ENCODE peak calls at places on chromosomes 4 and X, in ten cellular contexts. C is lower lobe of right lung, L is tibial nerve, R is BE2C, M is Caco-2, Y is heart left ventricle, Z is A673, X is endodermal cell, V is colonic mucosa, J is cardiac muscle cell. N is an unnamed sample.

GRCh38 chr4:71785957-71786356 is 2.1 kb upstream of the GC start:
- DNase-seq in X (no peak), R (no peak), L (no peak), J (no peak), Z (no peak), V (no peak), Y (no peak), C (no peak), M (no peak), N (no peak)

GRCh38 chrX:107197306-107197705 is 8.9 kb downstream of the NUP62CL start:
- DNase-seq in L (no peak), Z (no peak), X (no peak), M (no peak), J (no peak), R (no peak), V (no peak), Y (no peak), C (no peak), N (no peak)

GRCh38 chrX:137425273-137425902 is 140.5 kb upstream of the ZIC3 start:
- DNase-seq in R (no peak), L (no peak), Y (no peak), Z (no peak), J (no peak), C (no peak), V (no peak), X (peak), M (no peak), N (no peak)

GRCh38 chrX:74231625-74232024 is 72.4 kb upstream of the ZCCHC13 start:
- DNase-seq in V (no peak), J (no peak), Y (no peak), C (no peak), X (no peak), R (no peak), L (no peak), M (no peak), Z (no peak), N (peak)

GRCh38 chr4:145388043-145388442 is 93.6 kb upstream of the SMAD1 start:
- DNase-seq in Z (no peak), R (no peak), M (no peak), V (no peak), J (no peak), X (no peak), L (no peak), Y (no peak), C (no peak), N (peak)

GRCh38 chr4:82784615-82785247 is 13.9 kb downstream of the SCD5 start:
- DNase-seq in C (no peak), V (no peak), Y (no peak), J (peak), L (no peak), X (peak), M (no peak), R (peak), Z (peak), N (peak)

GRCh38 chr4:4249876-4250275 is 1.9 kb upstream of the TMEM128 start:
- DNase-seq in Y (no peak), M (no peak), Z (no peak), R (no peak), J (no peak), X (no peak), L (no peak), C (no peak), V (no peak), N (no peak)

GRCh38 chr4:53050361-53050774 is 188.3 kb downstream of the RASL11B start:
- DNase-seq in L (no peak), Z (no peak), J (peak), V (no peak), C (no peak), R (peak), Y (no peak), X (no peak), M (no peak), N (no peak)

GRCh38 chrX:3175659-3176438 is 134.6 kb downstream of the ARSF start:
- DNase-seq in M (peak), C (no peak), X (no peak), R (no peak), V (no peak), Z (no peak), J (peak), L (no peak), Y (no peak), N (peak)

GRCh38 chr4:128601992-128602695 is 207.4 kb upstream of the JADE1 start:
- DNase-seq in X (no peak), L (no peak), Z (no peak), M (no peak), Y (no peak), V (no peak), C (no peak), R (no peak), J (peak), N (no peak)

GRCh38 chr4:189773909-189774308 is 166.8 kb upstream of the FRG1 start:
- DNase-seq in J (no peak), Y (no peak), V (no peak), L (no peak), Z (peak), X (peak), M (no peak), C (no peak), R (no peak), N (peak)

GRCh38 chrX:87265518-87265917 is 252.1 kb upstream of the KLHL4 start:
- DNase-seq in C (no peak), Y (no peak), V (no peak), J (no peak), Z (no peak), X (no peak), M (no peak), R (no peak), L (no peak), N (peak)

GRCh38 chr4:94636004-94636403 is 121.8 kb upstream of the BMPR1B start:
- DNase-seq in V (no peak), Z (peak), X (no peak), L (no peak), M (no peak), C (no peak), J (peak), Y (no peak), R (no peak), N (no peak)

GRCh38 chrX:153564047-153564606 is 34.8 kb downstream of the CCNQ start:
- DNase-seq in J (peak), C (no peak), M (no peak), R (peak), Y (no peak), L (no peak), V (no peak), X (no peak), Z (peak), N (no peak)

GRCh38 chrX:34716322-34716721 is 59.2 kb upstream of the TMEM47 start:
- DNase-seq in X (no peak), Z (no peak), C (no peak), R (no peak), V (no peak), Y (no peak), J (no peak), M (no peak), L (no peak), N (no peak)

GRCh38 chr4:112515278-112516075 is 503 bp downstream of the NEUROG2 start:
- DNase-seq in Z (peak), Y (no peak), M (peak), J (peak), V (no peak), C (no peak), R (peak), L (no peak), X (peak), N (peak)

GRCh38 chr4:112516401-112517066 is 554 bp upstream of the NEUROG2 start:
- DNase-seq in C (no peak), L (no peak), V (no peak), Y (no peak), M (peak), X (peak), J (no peak), Z (no peak), R (peak), N (no peak)

GRCh38 chr4:112514079-112514448 is 1.9 kb downstream of the NEUROG2 start:
- DNase-seq in M (no peak), L (no peak), J (no peak), R (no peak), Y (no peak), V (no peak), Z (no peak), X (peak), C (no peak), N (no peak)

GRCh38 chr4:112516076-112516385 is at the start of gene NEUROG2:
- DNase-seq in L (no peak), R (no peak), V (no peak), M (no peak), Y (no peak), X (no peak), J (no peak), Z (no peak), C (no peak), N (no peak)

GRCh38 chr4:112514449-112515277 is 1.3 kb downstream of the NEUROG2 start:
- DNase-seq in C (no peak), V (no peak), R (peak), L (no peak), Y (no peak), M (peak), Z (peak), X (peak), J (no peak), N (no peak)
- TF ChIP-seq CTCF in C (no peak), V (no peak), R (no peak), L (no peak), Y (no peak), M (no peak), Z (peak), X (peak), J (no peak), N (no peak)

DNA sequence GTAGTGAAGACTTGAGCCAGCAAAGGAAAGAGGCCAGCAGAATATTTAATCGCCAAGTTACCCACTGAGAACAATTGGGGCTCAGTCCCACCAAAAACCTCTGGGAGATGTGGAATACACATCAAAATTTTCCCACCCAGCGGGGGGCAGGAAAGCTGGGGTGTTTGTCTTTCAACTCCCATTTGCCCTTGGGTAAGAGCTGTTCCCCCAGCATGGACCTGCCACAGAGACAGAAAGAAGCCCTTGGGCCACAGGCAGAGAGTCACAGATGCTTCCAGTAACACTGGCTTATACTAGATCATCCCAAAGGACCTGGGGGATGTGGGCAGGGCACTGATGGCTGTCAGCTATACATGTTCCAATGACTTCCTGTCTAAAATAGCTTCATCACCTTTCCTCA is 18.9 kb upstream of the FBXW7 start:
- DNase-seq in M (no peak), Z (no peak), Y (no peak), C (no peak), X (peak), R (no peak), J (no peak), V (no peak), L (no peak), N (no peak)
- H3K4me3 ChIP-seq in M (no peak), Z (no peak), Y (no peak), C (no peak), X (no peak), R (no peak), J (no peak), V (no peak), L (no peak), N (no peak)

DNA sequence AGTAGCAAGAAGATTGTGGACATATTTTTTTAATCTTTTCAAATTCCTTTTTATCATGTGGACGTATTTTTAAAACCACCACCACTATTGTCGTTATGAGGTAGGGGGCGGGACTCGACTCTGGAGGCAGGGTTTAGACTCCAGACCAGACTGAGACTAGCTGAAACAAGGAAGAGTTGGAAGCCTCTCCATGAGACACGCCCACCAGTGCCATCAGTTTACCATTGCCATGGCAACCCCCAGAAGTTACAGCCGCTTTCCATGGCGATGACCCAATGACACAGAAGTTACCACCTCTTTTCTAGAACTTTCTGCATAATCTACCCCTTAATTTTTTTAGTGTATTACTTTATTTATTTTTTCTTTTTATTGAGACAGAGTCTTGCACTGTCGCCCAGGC is 8.7 kb downstream of the MRFAP1 start:
- DNase-seq in V (no peak), C (no peak), X (no peak), M (no peak), Z (no peak), R (no peak), L (no peak), Y (no peak), J (no peak), N (no peak)
- TF ChIP-seq CTCF in V (no peak), C (no peak), X (no peak), M (no peak), Z (no peak), R (no peak), L (no peak), Y (no peak), J (no peak), N (no peak)

GRCh38 chrX:72307646-72308051 is 1.9 kb upstream of the CITED1 start:
- DNase-seq in Z (no peak), R (no peak), V (no peak), M (no peak), C (no peak), L (no peak), J (no peak), Y (no peak), X (no peak), N (no peak)

GRCh38 chrX:72308566-72309296 is 3.0 kb upstream of the CITED1 start:
- DNase-seq in V (peak), X (peak), Y (peak), R (peak), C (peak), L (peak), J (peak), M (peak), Z (peak), N (peak)

GRCh38 chrX:72306851-72307645 is 1.3 kb upstream of the CITED1 start:
- DNase-seq in Y (peak), V (peak), R (peak), X (peak), J (peak), L (peak), M (peak), C (peak), Z (peak), N (peak)

GRCh38 chrX:72309297-72310071 is 3.8 kb upstream of the CITED1 start:
- DNase-seq in C (no peak), V (no peak), X (no peak), R (no peak), L (no peak), M (no peak), J (peak), Y (no peak), Z (no peak), N (no peak)

DNA sequence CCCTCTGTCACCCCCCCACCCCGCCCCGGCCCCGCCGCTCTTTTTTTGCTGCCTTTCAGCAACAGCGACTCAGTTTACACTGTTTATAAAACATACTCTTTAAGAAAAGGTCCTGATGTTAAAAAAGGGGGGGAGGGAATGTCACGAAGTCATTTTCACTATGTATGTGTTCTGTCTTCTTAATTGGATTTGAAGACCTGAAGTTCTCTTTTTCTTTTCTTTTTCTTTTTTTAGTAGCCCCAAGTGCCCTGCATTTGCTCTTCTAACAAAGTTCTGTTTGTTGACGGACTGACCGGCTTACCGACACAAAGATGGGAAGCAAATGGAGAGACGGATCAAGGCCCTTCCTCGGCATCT is 2.5 kb upstream of the CITED1 start:
- DNase-seq in J (no peak), M (no peak), Z (no peak), L (no peak), C (no peak), V (no peak), Y (no peak), R (no peak), X (no peak), N (no peak)
- H3K4me3 ChIP-seq in J (no peak), M (no peak), Z (no peak), L (no peak), C (peak), V (no peak), Y (peak), R (no peak), X (no peak), N (no peak)

GRCh38 chrX:16578218-16578617 is 71.7 kb upstream of the S100G start:
- DNase-seq in J (no peak), R (no peak), C (no peak), X (peak), V (no peak), M (no peak), Y (no peak), L (no peak), Z (no peak), N (peak)
- TF ChIP-seq CTCF in J (no peak), R (no peak), C (no peak), X (peak), V (no peak), M (no peak), Y (no peak), L (no peak), Z (no peak), N (no peak)

GRCh38 chr4:60682901-60683300 is 517.2 kb upstream of the ADGRL3 start:
- DNase-seq in J (no peak), X (no peak), C (no peak), M (no peak), R (no peak), V (no peak), Y (no peak), Z (no peak), L (no peak), N (no peak)
- H3K4me3 ChIP-seq in J (no peak), X (no peak), C (no peak), M (no peak), R (no peak), V (no peak), Y (no peak), Z (no peak), L (no peak), N (no peak)

DNA sequence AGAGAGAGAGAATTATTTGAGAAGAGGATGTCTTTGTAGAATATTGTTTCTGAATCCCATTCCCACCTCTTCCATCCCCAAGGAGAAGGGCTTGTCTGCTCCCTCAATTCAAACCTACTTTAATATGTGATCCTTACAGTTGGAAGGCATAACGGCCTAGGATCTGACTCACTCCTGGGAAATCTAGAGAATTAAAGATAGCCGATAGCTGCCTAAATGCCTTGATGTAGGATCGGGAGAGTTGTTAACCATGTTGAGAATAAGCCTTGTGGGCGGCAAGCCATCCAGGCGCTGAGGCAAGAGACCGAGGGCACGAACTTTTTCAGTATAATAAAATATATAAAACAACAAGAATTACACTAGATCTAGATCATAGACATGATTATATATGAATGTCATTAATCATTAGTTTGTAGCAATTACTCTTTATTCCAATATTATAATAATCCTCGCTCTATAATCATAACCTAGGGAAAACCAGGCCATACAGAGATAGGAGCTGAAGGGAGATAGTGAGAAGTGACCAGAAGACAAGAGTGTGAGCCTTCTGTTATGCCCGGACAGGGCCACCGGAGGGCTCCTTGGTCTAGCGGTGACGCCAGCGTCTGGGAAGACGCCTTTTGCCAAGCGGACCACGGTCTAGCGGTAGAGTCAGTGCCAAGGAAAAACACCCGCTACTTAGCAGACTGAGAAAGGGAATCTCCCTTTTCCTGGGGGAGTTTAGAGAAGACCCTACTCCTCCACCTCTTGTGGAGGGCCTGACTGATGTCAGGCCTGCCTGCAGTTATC is 13.5 kb downstream of the EMCN start:
- DNase-seq in X (peak), M (peak), J (no peak), R (peak), C (no peak), Y (no peak), V (no peak), L (no peak), Z (no peak), N (no peak)
- TF ChIP-seq CTCF in X (peak), M (no peak), J (no peak), R (peak), C (no peak), Y (no peak), V (no peak), L (no peak), Z (peak), N (no peak)

GRCh38 chrX:24169211-24169610 is 19.7 kb downstream of the ZFX start:
- DNase-seq in X (no peak), M (no peak), C (no peak), L (no peak), J (no peak), R (no peak), V (no peak), Z (no peak), Y (no peak), N (no peak)

GRCh38 chrX:24166078-24166477 is 16.5 kb downstream of the ZFX start:
- DNase-seq in V (no peak), R (no peak), Z (no peak), L (no peak), Y (no peak), M (no peak), X (no peak), J (no peak), C (no peak), N (no peak)

GRCh38 chrX:24173115-24173847 is 23.8 kb downstream of the ZFX start:
- DNase-seq in C (no peak), M (no peak), Z (no peak), J (no peak), X (peak), L (no peak), R (no peak), V (no peak), Y (no peak), N (no peak)

GRCh38 chrX:24168807-24169206 is 19.3 kb downstream of the ZFX start:
- DNase-seq in Z (no peak), M (no peak), V (no peak), C (no peak), L (no peak), J (no peak), R (no peak), Y (no peak), X (no peak), N (no peak)

GRCh38 chrX:24167719-24168472 is 18.4 kb downstream of the ZFX start:
- DNase-seq in R (no peak), C (no peak), Y (no peak), X (no peak), M (no peak), L (no peak), J (no peak), V (no peak), Z (peak), N (no peak)
- H3K4me3 ChIP-seq in R (no peak), C (no peak), Y (no peak), X (no peak), M (no peak), L (no peak), J (no peak), V (no peak), Z (no peak), N (no peak)

GRCh38 chr4:77465271-77465670 is 140.3 kb upstream of the CXCL13 start:
- DNase-seq in X (peak), V (peak), M (peak), L (no peak), J (peak), R (no peak), C (no peak), Z (peak), Y (no peak), N (peak)
- TF ChIP-seq CTCF in X (peak), V (peak), M (peak), L (no peak), J (peak), R (peak), C (peak), Z (no peak), Y (peak), N (peak)

GRCh38 chr4:47010347-47011188 is 17.2 kb upstream of the GABRA4 start:
- DNase-seq in L (no peak), V (no peak), C (no peak), X (no peak), R (no peak), M (no peak), Z (no peak), Y (no peak), J (no peak), N (no peak)
- H3K4me3 ChIP-seq in L (no peak), V (no peak), C (no peak), X (no peak), R (no peak), M (no peak), Z (no peak), Y (peak), J (no peak), N (no peak)

N was measured in epithelial cell of esophagus.